ENCODE peak calls at places on chromosomes 1 and 21, in seven cellular contexts. One of them, this sample, is unnamed.

GRCh38 chr1:212286437-212287131 is 1.4 kb downstream of the PPP2R5A start:
- DNase-seq in GM12878: no peak
- DNase-seq in H1: no peak
- DNase-seq in SK-N-SH: no peak
- DNase-seq in K562: no peak
- DNase-seq in HCT116: no peak
- DNase-seq in HepG2: no peak
- DNase-seq in this sample: peak

GRCh38 chr21:17925900-17926299 is 106.7 kb upstream of the C21orf91 start:
- DNase-seq in GM12878: no peak
- DNase-seq in H1: no peak
- DNase-seq in SK-N-SH: no peak
- DNase-seq in K562: no peak
- DNase-seq in HCT116: no peak
- DNase-seq in HepG2: peak
- DNase-seq in this sample: peak

GRCh38 chr1:240965581-240966091 is 353.7 kb upstream of the GREM2 start:
- DNase-seq in GM12878: no peak
- DNase-seq in H1: no peak
- DNase-seq in SK-N-SH: no peak
- DNase-seq in K562: no peak
- DNase-seq in HCT116: no peak
- DNase-seq in HepG2: no peak
- DNase-seq in this sample: no peak

GRCh38 chr1:205310981-205311704 is 10.4 kb downstream of the NUAK2 start:
- DNase-seq in GM12878: no peak
- DNase-seq in H1: no peak
- DNase-seq in SK-N-SH: no peak
- DNase-seq in K562: no peak
- DNase-seq in HCT116: no peak
- DNase-seq in HepG2: no peak
- DNase-seq in this sample: no peak

GRCh38 chr1:43934279-43934985 is 831 bp downstream of the ARTN start:
- DNase-seq in GM12878: no peak
- DNase-seq in H1: peak
- DNase-seq in SK-N-SH: peak
- DNase-seq in K562: peak
- DNase-seq in HCT116: peak
- DNase-seq in HepG2: peak
- DNase-seq in this sample: peak

GRCh38 chr1:42266253-42267135 is 68.5 kb downstream of the FOXJ3 start:
- DNase-seq in GM12878: no peak
- DNase-seq in H1: no peak
- DNase-seq in SK-N-SH: no peak
- DNase-seq in K562: no peak
- DNase-seq in HCT116: no peak
- DNase-seq in HepG2: no peak
- DNase-seq in this sample: peak

GRCh38 chr1:229112832-229113548 is 157.9 kb upstream of the RAB4A start:
- DNase-seq in GM12878: no peak
- DNase-seq in H1: no peak
- DNase-seq in SK-N-SH: no peak
- DNase-seq in K562: no peak
- DNase-seq in HCT116: no peak
- DNase-seq in HepG2: no peak
- DNase-seq in this sample: no peak

GRCh38 chr1:44553127-44553758 is 121.0 kb downstream of the TMEM53 start:
- DNase-seq in GM12878: no peak
- DNase-seq in H1: no peak
- DNase-seq in SK-N-SH: no peak
- DNase-seq in K562: no peak
- DNase-seq in HCT116: peak
- DNase-seq in HepG2: no peak
- DNase-seq in this sample: no peak

GRCh38 chr1:149986486-149987296 is 23.8 kb downstream of the OTUD7B start:
- DNase-seq in GM12878: no peak
- DNase-seq in H1: no peak
- DNase-seq in SK-N-SH: no peak
- DNase-seq in K562: no peak
- DNase-seq in HCT116: no peak
- DNase-seq in HepG2: no peak
- DNase-seq in this sample: no peak

GRCh38 chr1:46555081-46555432 is 3.6 kb upstream of the KNCN start:
- DNase-seq in GM12878: no peak
- DNase-seq in H1: no peak
- DNase-seq in SK-N-SH: no peak
- DNase-seq in K562: no peak
- DNase-seq in HCT116: no peak
- DNase-seq in HepG2: no peak
- DNase-seq in this sample: no peak

GRCh38 chr1:183942933-183943693 is 94.4 kb downstream of the COLGALT2 start:
- DNase-seq in GM12878: peak
- DNase-seq in H1: no peak
- DNase-seq in SK-N-SH: no peak
- DNase-seq in K562: no peak
- DNase-seq in HCT116: peak
- DNase-seq in HepG2: no peak
- DNase-seq in this sample: no peak

GRCh38 chr21:42190492-42190875 is 28.5 kb upstream of the ABCG1 start:
- DNase-seq in GM12878: no peak
- DNase-seq in H1: no peak
- DNase-seq in SK-N-SH: no peak
- DNase-seq in K562: no peak
- DNase-seq in HCT116: no peak
- DNase-seq in HepG2: no peak
- DNase-seq in this sample: no peak

GRCh38 chr1:31412732-31413404 is at the start of gene SERINC2:
- DNase-seq in GM12878: no peak
- DNase-seq in H1: no peak
- DNase-seq in SK-N-SH: peak
- DNase-seq in K562: peak
- DNase-seq in HCT116: no peak
- DNase-seq in HepG2: no peak
- DNase-seq in this sample: peak

GRCh38 chr1:179121159-179121938 is 39.5 kb downstream of the TOR3A start:
- DNase-seq in GM12878: no peak
- DNase-seq in H1: no peak
- DNase-seq in SK-N-SH: peak
- DNase-seq in K562: no peak
- DNase-seq in HCT116: peak
- DNase-seq in HepG2: peak
- DNase-seq in this sample: no peak

GRCh38 chr1:153357076-153357852 is 390 bp upstream of the S100A9 start:
- DNase-seq in GM12878: no peak
- DNase-seq in H1: no peak
- DNase-seq in SK-N-SH: no peak
- DNase-seq in K562: no peak
- DNase-seq in HCT116: no peak
- DNase-seq in HepG2: peak
- DNase-seq in this sample: peak

GRCh38 chr1:55444660-55445059 is 229.5 kb upstream of the USP24 start:
- DNase-seq in GM12878: no peak
- DNase-seq in H1: no peak
- DNase-seq in SK-N-SH: no peak
- DNase-seq in K562: no peak
- DNase-seq in HCT116: no peak
- DNase-seq in HepG2: no peak
- DNase-seq in this sample: no peak

GRCh38 chr21:42523211-42523610 is 9.6 kb downstream of the SLC37A1 start:
- DNase-seq in GM12878: no peak
- DNase-seq in H1: no peak
- DNase-seq in SK-N-SH: no peak
- DNase-seq in K562: no peak
- DNase-seq in HCT116: no peak
- DNase-seq in HepG2: no peak
- DNase-seq in this sample: no peak

GRCh38 chr1:154849645-154850131 is 20.4 kb downstream of the KCNN3 start:
- DNase-seq in GM12878: peak
- DNase-seq in H1: no peak
- DNase-seq in SK-N-SH: no peak
- DNase-seq in K562: no peak
- DNase-seq in HCT116: no peak
- DNase-seq in HepG2: no peak
- DNase-seq in this sample: no peak

GRCh38 chr1:150621497-150622113 is 7.8 kb downstream of the ENSA start:
- DNase-seq in GM12878: no peak
- DNase-seq in H1: no peak
- DNase-seq in SK-N-SH: peak
- DNase-seq in K562: no peak
- DNase-seq in HCT116: no peak
- DNase-seq in HepG2: peak
- DNase-seq in this sample: peak

GRCh38 chr21:21383126-21383525 is 384.9 kb downstream of the NCAM2 start:
- DNase-seq in GM12878: no peak
- DNase-seq in H1: no peak
- DNase-seq in SK-N-SH: no peak
- DNase-seq in K562: no peak
- DNase-seq in HCT116: no peak
- DNase-seq in HepG2: no peak
- DNase-seq in this sample: no peak

GRCh38 chr1:93690921-93691789 is 9.5 kb upstream of the BCAR3 start:
- DNase-seq in GM12878: no peak
- DNase-seq in H1: no peak
- DNase-seq in SK-N-SH: no peak
- DNase-seq in K562: no peak
- DNase-seq in HCT116: no peak
- DNase-seq in HepG2: no peak
- DNase-seq in this sample: no peak

GRCh38 chr1:245575710-245576109 is 420.9 kb downstream of the KIF26B start:
- DNase-seq in GM12878: no peak
- DNase-seq in H1: no peak
- DNase-seq in SK-N-SH: no peak
- DNase-seq in K562: no peak
- DNase-seq in HCT116: no peak
- DNase-seq in HepG2: no peak
- DNase-seq in this sample: no peak
- TF ChIP-seq JUND in GM12878: no peak
- TF ChIP-seq JUND in H1: no peak
- TF ChIP-seq JUND in SK-N-SH: no peak
- TF ChIP-seq JUND in K562: no peak
- TF ChIP-seq JUND in HCT116: no peak
- TF ChIP-seq JUND in HepG2: no peak
- TF ChIP-seq JUND in this sample: no peak

GRCh38 chr1:166258017-166258416 is 91.2 kb upstream of the FAM78B start:
- DNase-seq in GM12878: no peak
- DNase-seq in H1: no peak
- DNase-seq in SK-N-SH: no peak
- DNase-seq in K562: no peak
- DNase-seq in HCT116: no peak
- DNase-seq in HepG2: peak
- DNase-seq in this sample: no peak
- TF ChIP-seq JUND in GM12878: no peak
- TF ChIP-seq JUND in H1: no peak
- TF ChIP-seq JUND in SK-N-SH: no peak
- TF ChIP-seq JUND in K562: no peak
- TF ChIP-seq JUND in HCT116: no peak
- TF ChIP-seq JUND in HepG2: no peak
- TF ChIP-seq JUND in this sample: no peak

GRCh38 chr1:225657462-225657989 is 4.6 kb upstream of the ENAH start:
- DNase-seq in GM12878: no peak
- DNase-seq in H1: no peak
- DNase-seq in SK-N-SH: no peak
- DNase-seq in K562: no peak
- DNase-seq in HCT116: no peak
- DNase-seq in HepG2: peak
- DNase-seq in this sample: peak
- TF ChIP-seq JUND in GM12878: no peak
- TF ChIP-seq JUND in H1: no peak
- TF ChIP-seq JUND in SK-N-SH: peak
- TF ChIP-seq JUND in K562: no peak
- TF ChIP-seq JUND in HCT116: no peak
- TF ChIP-seq JUND in HepG2: no peak
- TF ChIP-seq JUND in this sample: no peak

GRCh38 chr1:85692730-85693314 is 15.4 kb downstream of the ZNHIT6 start:
- DNase-seq in GM12878: no peak
- DNase-seq in H1: no peak
- DNase-seq in SK-N-SH: no peak
- DNase-seq in K562: no peak
- DNase-seq in HCT116: peak
- DNase-seq in HepG2: peak
- DNase-seq in this sample: peak
- TF ChIP-seq JUND in GM12878: no peak
- TF ChIP-seq JUND in H1: no peak
- TF ChIP-seq JUND in SK-N-SH: no peak
- TF ChIP-seq JUND in K562: no peak
- TF ChIP-seq JUND in HCT116: no peak
- TF ChIP-seq JUND in HepG2: no peak
- TF ChIP-seq JUND in this sample: no peak

GRCh38 chr1:64505232-64505943 is 35.5 kb downstream of the CACHD1 start:
- DNase-seq in GM12878: no peak
- DNase-seq in H1: no peak
- DNase-seq in SK-N-SH: peak
- DNase-seq in K562: peak
- DNase-seq in HCT116: no peak
- DNase-seq in HepG2: no peak
- DNase-seq in this sample: peak
- TF ChIP-seq JUND in GM12878: no peak
- TF ChIP-seq JUND in H1: no peak
- TF ChIP-seq JUND in SK-N-SH: no peak
- TF ChIP-seq JUND in K562: no peak
- TF ChIP-seq JUND in HCT116: no peak
- TF ChIP-seq JUND in HepG2: no peak
- TF ChIP-seq JUND in this sample: no peak

DNA sequence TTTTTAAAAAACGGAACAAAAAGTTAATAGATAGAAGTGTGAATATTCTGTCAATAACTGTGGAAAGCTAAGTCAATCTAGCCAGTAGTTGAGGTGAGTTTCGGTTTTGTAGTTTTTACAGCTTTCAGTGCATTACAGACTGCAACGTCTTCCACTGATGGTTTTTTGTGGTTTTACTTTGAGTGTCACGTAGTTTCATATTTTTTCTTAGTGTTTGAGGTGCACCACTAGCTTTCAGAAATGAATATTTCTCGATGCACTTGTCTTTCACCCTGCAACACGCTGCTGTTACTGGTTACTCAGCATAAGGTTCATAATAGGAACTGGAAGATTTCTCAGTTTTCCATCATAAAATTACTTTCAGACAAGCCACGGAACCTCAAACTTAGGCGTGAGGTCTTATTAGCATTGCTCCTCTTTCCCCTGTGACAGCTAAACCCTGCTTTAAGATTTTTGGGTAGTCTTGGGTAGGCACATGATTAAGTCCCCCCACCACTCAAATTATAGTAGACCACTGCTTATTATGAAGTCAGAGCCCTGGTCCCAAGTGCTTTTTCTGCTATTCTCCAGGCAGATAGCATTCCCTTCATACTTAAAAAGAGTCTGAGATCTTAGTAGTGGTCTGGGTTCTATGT is 1412.7 kb downstream of the KCNT2 start:
- DNase-seq in GM12878: peak
- DNase-seq in H1: no peak
- DNase-seq in SK-N-SH: no peak
- DNase-seq in K562: no peak
- DNase-seq in HCT116: no peak
- DNase-seq in HepG2: no peak
- DNase-seq in this sample: no peak
- TF ChIP-seq JUND in GM12878: peak
- TF ChIP-seq JUND in H1: no peak
- TF ChIP-seq JUND in SK-N-SH: no peak
- TF ChIP-seq JUND in K562: no peak
- TF ChIP-seq JUND in HCT116: no peak
- TF ChIP-seq JUND in HepG2: no peak
- TF ChIP-seq JUND in this sample: no peak

This sample was measured in T47D.